ENCODE peak calls at places on chromosome 18, in seven cellular contexts. One of them, this sample, is unnamed.

GRCh38 chr18:69703461-69703860 is 244.2 kb downstream of the CD226 start:
- DNase-seq in left ventricle myocardium superior: no peak
- DNase-seq in NCI-H1092 treated with DMSO at 0.1 percent for 48 hours: no peak
- DNase-seq in osteocyte: no peak
- DNase-seq in fibroblast of lung: no peak
- DNase-seq in HTR-8/SVneo: no peak
- DNase-seq in fibroblast of pulmonary artery: no peak
- DNase-seq in this sample: no peak

GRCh38 chr18:76722224-76723061 is 99.9 kb upstream of the ZNF236 start:
- DNase-seq in left ventricle myocardium superior: no peak
- DNase-seq in NCI-H1092 treated with DMSO at 0.1 percent for 48 hours: no peak
- DNase-seq in osteocyte: peak
- DNase-seq in fibroblast of lung: no peak
- DNase-seq in HTR-8/SVneo: no peak
- DNase-seq in fibroblast of pulmonary artery: no peak
- DNase-seq in this sample: no peak

GRCh38 chr18:76621184-76621583 is 126.1 kb upstream of the ZNF516 start:
- DNase-seq in left ventricle myocardium superior: no peak
- DNase-seq in NCI-H1092 treated with DMSO at 0.1 percent for 48 hours: peak
- DNase-seq in osteocyte: no peak
- DNase-seq in fibroblast of lung: peak
- DNase-seq in HTR-8/SVneo: no peak
- DNase-seq in fibroblast of pulmonary artery: no peak
- DNase-seq in this sample: no peak

GRCh38 chr18:50203801-50204604 is 9.1 kb upstream of the MYO5B start:
- DNase-seq in left ventricle myocardium superior: no peak
- DNase-seq in NCI-H1092 treated with DMSO at 0.1 percent for 48 hours: peak
- DNase-seq in osteocyte: no peak
- DNase-seq in fibroblast of lung: peak
- DNase-seq in HTR-8/SVneo: peak
- DNase-seq in fibroblast of pulmonary artery: peak
- DNase-seq in this sample: no peak

GRCh38 chr18:9637036-9637767 is 22.8 kb upstream of the PPP4R1 start:
- DNase-seq in left ventricle myocardium superior: no peak
- DNase-seq in NCI-H1092 treated with DMSO at 0.1 percent for 48 hours: no peak
- DNase-seq in osteocyte: no peak
- DNase-seq in fibroblast of lung: peak
- DNase-seq in HTR-8/SVneo: no peak
- DNase-seq in fibroblast of pulmonary artery: peak
- DNase-seq in this sample: no peak

GRCh38 chr18:6633370-6633769 is 96.1 kb upstream of the ARHGAP28 start:
- DNase-seq in left ventricle myocardium superior: no peak
- DNase-seq in NCI-H1092 treated with DMSO at 0.1 percent for 48 hours: no peak
- DNase-seq in osteocyte: no peak
- DNase-seq in fibroblast of lung: no peak
- DNase-seq in HTR-8/SVneo: no peak
- DNase-seq in fibroblast of pulmonary artery: no peak
- DNase-seq in this sample: no peak

GRCh38 chr18:47150029-47150823 is at the start of gene HDHD2:
- DNase-seq in left ventricle myocardium superior: peak
- DNase-seq in NCI-H1092 treated with DMSO at 0.1 percent for 48 hours: peak
- DNase-seq in osteocyte: peak
- DNase-seq in fibroblast of lung: peak
- DNase-seq in HTR-8/SVneo: peak
- DNase-seq in fibroblast of pulmonary artery: peak
- DNase-seq in this sample: peak

GRCh38 chr18:55416791-55417190 is 171.2 kb downstream of the TCF4 start:
- DNase-seq in left ventricle myocardium superior: no peak
- DNase-seq in NCI-H1092 treated with DMSO at 0.1 percent for 48 hours: no peak
- DNase-seq in osteocyte: no peak
- DNase-seq in fibroblast of lung: peak
- DNase-seq in HTR-8/SVneo: no peak
- DNase-seq in fibroblast of pulmonary artery: no peak
- DNase-seq in this sample: no peak